ENCODE peak calls at places on chromosomes 12 and 14, in six cellular contexts. V is H9, N is mesenchymal stem cell, X is IMR-90, P is H1, O is trophoblast cell. J is an unnamed sample.
A peak's percentile ranks its signal among the peaks of the same experiment; 100 is the strongest.

GRCh38 chr14:77066555-77067172 is 31.4 kb upstream of the CIPC start:
- DNase-seq in O (no peak), P (no peak), V (no peak), N (no peak), X (no peak), J (no peak)

GRCh38 chr12:62922539-62922938 is 12.4 kb downstream of the PPM1H start:
- DNase-seq in V (no peak), X (no peak), O (no peak), P (no peak), N (no peak), J (no peak)

GRCh38 chr12:68804654-68805591 is 3.1 kb upstream of the MDM2 start:
- DNase-seq in O (peak; percentile 71), X (no peak), N (no peak), V (peak; percentile 85), P (no peak), J (no peak)

GRCh38 chr12:1886396-1887008 is 31.9 kb downstream of the CACNA2D4 start:
- DNase-seq in O (no peak), V (no peak), X (no peak), N (no peak), P (no peak), J (no peak)

GRCh38 chr14:73773441-73774243 is 59.5 kb upstream of the PNMA1 start:
- DNase-seq in X (no peak), V (no peak), P (no peak), O (no peak), N (no peak), J (no peak)

GRCh38 chr12:2390133-2390532 is 337.3 kb downstream of the CACNA1C start:
- DNase-seq in N (no peak), V (no peak), X (no peak), O (no peak), P (no peak), J (no peak)

GRCh38 chr12:54311091-54311490 is 10.3 kb upstream of the NFE2 start:
- DNase-seq in O (no peak), N (no peak), X (no peak), P (no peak), V (no peak), J (no peak)

GRCh38 chr12:100123316-100124095 is 19.2 kb downstream of the BLTP3B start:
- DNase-seq in X (no peak), P (no peak), N (no peak), O (no peak), V (no peak), J (no peak)

GRCh38 chr12:105013892-105014291 is 27.8 kb downstream of the NOPCHAP1 start:
- DNase-seq in P (no peak), N (peak; percentile 32), X (peak; percentile 38), V (no peak), O (no peak), J (no peak)

GRCh38 chr12:64937466-64937865 is 113.0 kb downstream of the TBC1D30 start:
- DNase-seq in X (no peak), P (no peak), V (no peak), O (no peak), N (peak; percentile 3), J (no peak)

GRCh38 chr14:100879194-100879593 is 24.3 kb downstream of the RTL1 start:
- DNase-seq in N (no peak), V (no peak), O (no peak), P (no peak), X (no peak), J (no peak)

GRCh38 chr12:16474801-16475200 is 127.4 kb downstream of the MGST1 start:
- DNase-seq in V (no peak), P (no peak), X (no peak), N (no peak), O (no peak), J (no peak)

GRCh38 chr14:95055318-95055717 is 102.0 kb downstream of the DICER1 start:
- DNase-seq in X (no peak), O (no peak), V (no peak), P (no peak), N (no peak), J (no peak)

GRCh38 chr12:42892702-42893101 is 303.2 kb upstream of the PRICKLE1 start:
- DNase-seq in O (no peak), V (no peak), P (no peak), X (no peak), N (no peak), J (no peak)

GRCh38 chr12:42893196-42893595 is 303.6 kb upstream of the PRICKLE1 start:
- DNase-seq in P (no peak), V (no peak), X (no peak), N (no peak), O (no peak), J (no peak)

DNA sequence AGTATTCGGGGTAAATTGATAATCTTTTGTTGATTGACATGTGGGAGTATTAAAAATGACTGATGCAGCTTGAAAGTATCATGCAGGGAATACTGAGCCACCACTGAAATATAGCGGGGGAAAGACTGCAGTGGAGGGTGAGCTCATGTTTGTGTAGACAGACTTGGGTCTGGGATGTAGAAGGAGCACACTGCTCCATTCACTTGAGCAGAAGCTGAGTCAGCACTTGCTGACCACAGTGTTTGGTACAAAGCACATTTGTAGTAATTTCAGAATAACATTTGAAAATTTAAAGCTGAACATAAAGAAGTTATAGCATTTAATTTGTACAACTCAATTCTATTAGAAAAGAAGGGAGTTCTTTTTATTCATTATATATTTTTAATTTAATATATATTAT is 304.3 kb upstream of the PRICKLE1 start:
- DNase-seq in V (no peak), P (no peak), X (peak; percentile 32), N (no peak), O (no peak), J (no peak)
- H2BK5ac ChIP-seq in V (no peak overlapping the region), P (no peak overlapping the region), X (no peak overlapping the region), N (no peak overlapping the region), O (no peak overlapping the region), J (no peak overlapping the region)

GRCh38 chr14:61656341-61656740 is 39.0 kb upstream of the HIF1A start:
- DNase-seq in X (no peak), N (no peak), O (no peak), V (no peak), P (no peak), J (no peak)
- H2AFZ ChIP-seq in X (no peak overlapping the region), N (no peak overlapping the region), O (no peak overlapping the region), V (no peak overlapping the region), P (no peak overlapping the region), J (no peak overlapping the region)

DNA sequence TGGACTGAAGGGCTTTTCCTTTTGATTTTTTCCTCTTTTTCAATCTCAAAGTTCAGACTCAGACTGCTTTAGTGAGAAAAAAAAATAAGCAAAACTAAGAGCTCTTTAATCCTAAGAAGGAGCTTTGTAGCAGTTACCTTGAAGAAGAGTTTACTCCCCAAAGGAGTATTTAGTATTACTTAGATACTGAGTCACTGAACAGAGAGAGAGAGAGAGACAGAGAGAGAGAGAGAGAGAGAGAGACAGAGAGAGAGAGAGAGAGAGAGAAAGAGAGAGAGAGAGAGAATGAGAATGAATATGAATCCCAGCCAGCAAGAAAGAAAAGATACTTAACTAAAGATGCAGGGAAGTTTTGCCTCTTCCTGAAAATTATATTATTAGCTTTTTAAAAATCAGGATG is 258 bp downstream of the NAV3 start:
- DNase-seq in V (no peak), X (no peak), N (peak; percentile 44), P (no peak), O (no peak), J (no peak)
- H3K4me1 ChIP-seq in V (no peaks in the 10 kb centered on the region), X (no peaks in the 10 kb centered on the region), N (no peaks in the 10 kb centered on the region), P (no peaks in the 10 kb centered on the region), O (no peaks in the 10 kb centered on the region), J (no peaks in the 10 kb centered on the region)

GRCh38 chr14:67697006-67697405 is 1.4 kb upstream of the RDH11 start:
- DNase-seq in O (no peak), P (no peak), X (no peak), N (no peak), V (no peak), J (no peak)

GRCh38 chr14:67690011-67690410 is 5.6 kb downstream of the RDH11 start:
- DNase-seq in V (no peak), P (no peak), N (no peak), O (no peak), X (no peak), J (no peak)

GRCh38 chr14:67698179-67698578 is 2.6 kb upstream of the RDH11 start:
- DNase-seq in X (no peak), V (no peak), N (no peak), O (no peak), P (no peak), J (no peak)

GRCh38 chr14:67695394-67695949 is at the start of gene RDH11:
- DNase-seq in X (peak; percentile 89), V (peak; percentile 89), O (peak; percentile 84), N (peak; percentile 95), P (peak; percentile 49), J (peak; percentile 82)

DNA sequence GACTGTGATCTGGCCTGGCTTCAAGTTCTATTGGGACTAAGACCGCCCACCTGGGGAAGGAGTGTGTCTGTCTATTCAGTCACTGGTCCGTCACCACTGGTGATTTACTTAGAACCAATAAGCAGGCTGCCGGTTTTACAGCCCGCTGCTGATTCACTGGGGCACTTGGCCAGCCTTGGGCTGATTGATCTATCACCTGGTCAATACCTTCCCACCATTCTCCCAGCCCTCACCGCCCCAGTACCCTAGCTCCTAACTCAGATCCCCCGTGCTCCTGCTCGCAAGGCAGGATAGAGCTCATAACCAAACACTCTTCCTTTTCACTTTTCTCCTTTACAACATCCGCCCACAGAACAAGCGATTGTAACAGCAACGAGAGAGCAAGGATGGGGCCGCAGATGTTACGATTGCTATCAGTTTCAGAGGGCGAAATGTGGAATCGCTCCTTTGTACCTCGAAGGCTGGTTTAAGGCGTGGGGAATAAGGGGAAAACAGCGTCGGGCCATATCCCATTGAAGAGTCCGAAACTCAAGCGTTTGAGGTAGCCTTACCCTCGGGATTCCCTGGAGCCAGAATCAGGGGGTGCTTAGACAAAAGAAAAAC is 672 bp downstream of the RDH11 start:
- DNase-seq in N (peak; percentile 97), P (peak; percentile 67), O (peak; percentile 77), V (peak; percentile 93), X (peak; percentile 95), J (peak; percentile 58)
- H2BK5ac ChIP-seq in N (no peak overlapping the region), P (peak overlapping the region; percentile 49), O (peak overlapping the region; percentile 88), V (peak overlapping the region; percentile 16), X (peak overlapping the region; percentile 55), J (peak overlapping the region; percentile 79)

DNA sequence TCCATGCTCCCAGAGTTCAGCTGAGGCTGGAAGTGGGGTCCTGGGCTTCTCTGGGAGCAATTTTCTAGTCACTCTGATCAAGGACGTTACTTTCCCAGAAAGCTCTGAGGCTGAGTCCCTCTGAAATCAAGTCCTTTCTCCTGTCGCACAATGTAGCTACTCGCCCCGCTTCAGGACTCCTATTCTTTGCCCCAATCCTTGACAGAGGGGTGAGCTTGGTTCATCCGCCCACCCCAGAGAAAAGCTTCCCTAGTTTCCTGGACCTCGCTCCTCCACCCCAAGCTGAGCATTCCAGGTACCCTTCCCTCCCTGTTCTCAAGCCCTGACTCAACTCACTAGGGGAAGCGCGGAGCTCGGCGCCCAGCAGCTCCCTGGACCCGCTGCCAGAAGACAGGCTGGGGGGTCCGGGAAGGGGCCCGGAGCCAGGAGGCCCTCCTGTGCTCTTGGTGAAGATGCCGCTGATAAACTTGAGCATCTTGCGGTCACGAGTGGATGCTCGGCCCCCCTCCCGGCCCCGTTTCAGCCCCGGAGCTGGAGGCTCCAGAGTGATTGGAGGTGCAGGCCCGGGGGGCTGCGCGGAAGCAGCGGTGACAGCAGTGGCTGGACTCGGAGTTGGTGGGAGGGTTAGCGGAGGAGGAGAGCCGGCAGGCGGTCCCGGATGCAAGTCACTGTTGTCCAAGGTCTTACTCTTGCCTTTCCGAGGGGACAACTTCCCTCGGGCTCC is 1.6 kb downstream of the AGAP2 start:
- DNase-seq in P (no peak), X (no peak), N (no peak), V (peak; percentile 56), O (no peak), J (no peak)
- H2AFZ ChIP-seq in P (no peak overlapping the region), X (peak overlapping the region; percentile 87), N (no peak overlapping the region), V (no peak overlapping the region), O (no peak overlapping the region), J (peak overlapping the region; percentile 92)

J was measured in neuronal stem cell.